ENCODE peak calls at places on chromosomes 7 and 10, in ten cellular contexts. One of them, this sample, is unnamed. For H3K4me1, the result is how much of the 10 kb centered on the place peaks cover.

GRCh38 chr7:8277394-8277982 is 15.5 kb upstream of the ICA1 start:
- DNase-seq in CD4-positive, alpha-beta memory T cell: no peak
- DNase-seq in tibial artery: no peak
- DNase-seq in pancreas: peak
- DNase-seq in right lobe of liver: no peak
- DNase-seq in CD8-positive, alpha-beta memory T cell: no peak
- DNase-seq in prostate gland: no peak
- DNase-seq in aorta: no peak
- DNase-seq in heart left ventricle: no peak
- DNase-seq in GM23248: no peak
- DNase-seq in this sample: no peak

GRCh38 chr7:146655928-146656797 is 539.6 kb downstream of the CNTNAP2 start:
- DNase-seq in CD4-positive, alpha-beta memory T cell: no peak
- DNase-seq in tibial artery: no peak
- DNase-seq in pancreas: peak
- DNase-seq in right lobe of liver: no peak
- DNase-seq in CD8-positive, alpha-beta memory T cell: no peak
- DNase-seq in prostate gland: no peak
- DNase-seq in aorta: no peak
- DNase-seq in heart left ventricle: no peak
- DNase-seq in GM23248: no peak
- DNase-seq in this sample: no peak

GRCh38 chr10:34815174-34816066 is at the start of gene PARD3:
- DNase-seq in CD4-positive, alpha-beta memory T cell: no peak
- DNase-seq in tibial artery: peak
- DNase-seq in pancreas: peak
- DNase-seq in right lobe of liver: peak
- DNase-seq in CD8-positive, alpha-beta memory T cell: no peak
- DNase-seq in prostate gland: peak
- DNase-seq in aorta: peak
- DNase-seq in heart left ventricle: peak
- DNase-seq in GM23248: peak
- DNase-seq in this sample: no peak

GRCh38 chr7:76314042-76314721 is 11.7 kb downstream of the HSPB1 start:
- DNase-seq in CD4-positive, alpha-beta memory T cell: peak
- DNase-seq in tibial artery: peak
- DNase-seq in pancreas: peak
- DNase-seq in right lobe of liver: peak
- DNase-seq in CD8-positive, alpha-beta memory T cell: peak
- DNase-seq in prostate gland: peak
- DNase-seq in aorta: peak
- DNase-seq in heart left ventricle: peak
- DNase-seq in GM23248: peak
- DNase-seq in this sample: peak

GRCh38 chr10:30386801-30387588 is 37.9 kb upstream of the MTPAP start:
- DNase-seq in CD4-positive, alpha-beta memory T cell: no peak
- DNase-seq in tibial artery: no peak
- DNase-seq in pancreas: no peak
- DNase-seq in right lobe of liver: no peak
- DNase-seq in CD8-positive, alpha-beta memory T cell: no peak
- DNase-seq in prostate gland: no peak
- DNase-seq in aorta: no peak
- DNase-seq in heart left ventricle: no peak
- DNase-seq in GM23248: peak
- DNase-seq in this sample: no peak

GRCh38 chr10:20633721-20634120 is 263.4 kb downstream of the NEBL start:
- DNase-seq in CD4-positive, alpha-beta memory T cell: no peak
- DNase-seq in tibial artery: no peak
- DNase-seq in pancreas: no peak
- DNase-seq in right lobe of liver: no peak
- DNase-seq in CD8-positive, alpha-beta memory T cell: no peak
- DNase-seq in prostate gland: no peak
- DNase-seq in aorta: no peak
- DNase-seq in heart left ventricle: no peak
- DNase-seq in GM23248: no peak
- DNase-seq in this sample: no peak

GRCh38 chr7:16817536-16817935 is 12.7 kb upstream of the AGR2 start:
- DNase-seq in CD4-positive, alpha-beta memory T cell: no peak
- DNase-seq in tibial artery: no peak
- DNase-seq in pancreas: no peak
- DNase-seq in right lobe of liver: no peak
- DNase-seq in CD8-positive, alpha-beta memory T cell: no peak
- DNase-seq in prostate gland: no peak
- DNase-seq in aorta: no peak
- DNase-seq in heart left ventricle: no peak
- DNase-seq in GM23248: peak
- DNase-seq in this sample: no peak

GRCh38 chr7:127786184-127786583 is 134.2 kb downstream of the SND1 start:
- DNase-seq in CD4-positive, alpha-beta memory T cell: no peak
- DNase-seq in tibial artery: no peak
- DNase-seq in pancreas: no peak
- DNase-seq in right lobe of liver: no peak
- DNase-seq in CD8-positive, alpha-beta memory T cell: no peak
- DNase-seq in prostate gland: no peak
- DNase-seq in aorta: no peak
- DNase-seq in heart left ventricle: no peak
- DNase-seq in GM23248: peak
- DNase-seq in this sample: no peak

GRCh38 chr10:33163941-33164824 is 170.3 kb downstream of the NRP1 start:
- DNase-seq in CD4-positive, alpha-beta memory T cell: no peak
- DNase-seq in tibial artery: no peak
- DNase-seq in pancreas: no peak
- DNase-seq in right lobe of liver: no peak
- DNase-seq in CD8-positive, alpha-beta memory T cell: no peak
- DNase-seq in prostate gland: no peak
- DNase-seq in aorta: no peak
- DNase-seq in heart left ventricle: no peak
- DNase-seq in GM23248: peak
- DNase-seq in this sample: no peak

GRCh38 chr7:70133291-70133690 is 535.0 kb downstream of the AUTS2 start:
- DNase-seq in CD4-positive, alpha-beta memory T cell: no peak
- DNase-seq in tibial artery: no peak
- DNase-seq in pancreas: no peak
- DNase-seq in right lobe of liver: no peak
- DNase-seq in CD8-positive, alpha-beta memory T cell: no peak
- DNase-seq in prostate gland: no peak
- DNase-seq in aorta: no peak
- DNase-seq in heart left ventricle: no peak
- DNase-seq in GM23248: no peak
- DNase-seq in this sample: no peak

GRCh38 chr7:130490888-130491771 is 755 bp upstream of the MEST start:
- DNase-seq in CD4-positive, alpha-beta memory T cell: peak
- DNase-seq in tibial artery: no peak
- DNase-seq in pancreas: peak
- DNase-seq in right lobe of liver: peak
- DNase-seq in CD8-positive, alpha-beta memory T cell: no peak
- DNase-seq in prostate gland: peak
- DNase-seq in aorta: peak
- DNase-seq in heart left ventricle: peak
- DNase-seq in GM23248: peak
- DNase-seq in this sample: peak

GRCh38 chr10:124105594-124105993 is 12.2 kb upstream of the CHST15 start:
- DNase-seq in CD4-positive, alpha-beta memory T cell: no peak
- DNase-seq in tibial artery: no peak
- DNase-seq in pancreas: no peak
- DNase-seq in right lobe of liver: no peak
- DNase-seq in CD8-positive, alpha-beta memory T cell: no peak
- DNase-seq in prostate gland: peak
- DNase-seq in aorta: no peak
- DNase-seq in heart left ventricle: no peak
- DNase-seq in GM23248: no peak
- DNase-seq in this sample: no peak

GRCh38 chr10:129530486-129531065 is 63.5 kb downstream of the MGMT start:
- DNase-seq in CD4-positive, alpha-beta memory T cell: no peak
- DNase-seq in tibial artery: no peak
- DNase-seq in pancreas: no peak
- DNase-seq in right lobe of liver: no peak
- DNase-seq in CD8-positive, alpha-beta memory T cell: no peak
- DNase-seq in prostate gland: no peak
- DNase-seq in aorta: no peak
- DNase-seq in heart left ventricle: no peak
- DNase-seq in GM23248: no peak
- DNase-seq in this sample: no peak

GRCh38 chr10:95474228-95475002 is 86.8 kb downstream of the SORBS1 start:
- DNase-seq in CD4-positive, alpha-beta memory T cell: no peak
- DNase-seq in tibial artery: no peak
- DNase-seq in pancreas: no peak
- DNase-seq in right lobe of liver: no peak
- DNase-seq in CD8-positive, alpha-beta memory T cell: no peak
- DNase-seq in prostate gland: peak
- DNase-seq in aorta: no peak
- DNase-seq in heart left ventricle: peak
- DNase-seq in GM23248: peak
- DNase-seq in this sample: no peak

GRCh38 chr10:97333601-97334369 is 744 bp downstream of the FRAT2 start:
- DNase-seq in CD4-positive, alpha-beta memory T cell: peak
- DNase-seq in tibial artery: peak
- DNase-seq in pancreas: peak
- DNase-seq in right lobe of liver: peak
- DNase-seq in CD8-positive, alpha-beta memory T cell: no peak
- DNase-seq in prostate gland: no peak
- DNase-seq in aorta: peak
- DNase-seq in heart left ventricle: peak
- DNase-seq in GM23248: peak
- DNase-seq in this sample: no peak

GRCh38 chr10:52879181-52879607 is 106.6 kb upstream of the MBL2 start:
- DNase-seq in CD4-positive, alpha-beta memory T cell: no peak
- DNase-seq in tibial artery: no peak
- DNase-seq in pancreas: no peak
- DNase-seq in right lobe of liver: no peak
- DNase-seq in CD8-positive, alpha-beta memory T cell: no peak
- DNase-seq in prostate gland: no peak
- DNase-seq in aorta: no peak
- DNase-seq in heart left ventricle: no peak
- DNase-seq in GM23248: peak
- DNase-seq in this sample: no peak

GRCh38 chr10:117541909-117542705 is 439 bp upstream of the EMX2 start:
- DNase-seq in CD4-positive, alpha-beta memory T cell: no peak
- DNase-seq in tibial artery: peak
- DNase-seq in pancreas: no peak
- DNase-seq in right lobe of liver: no peak
- DNase-seq in CD8-positive, alpha-beta memory T cell: no peak
- DNase-seq in prostate gland: no peak
- DNase-seq in aorta: peak
- DNase-seq in heart left ventricle: no peak
- DNase-seq in GM23248: peak
- DNase-seq in this sample: no peak

GRCh38 chr10:86522385-86522855 is 828 bp upstream of the WAPL start:
- DNase-seq in CD4-positive, alpha-beta memory T cell: no peak
- DNase-seq in tibial artery: no peak
- DNase-seq in pancreas: no peak
- DNase-seq in right lobe of liver: no peak
- DNase-seq in CD8-positive, alpha-beta memory T cell: no peak
- DNase-seq in prostate gland: no peak
- DNase-seq in aorta: no peak
- DNase-seq in heart left ventricle: no peak
- DNase-seq in GM23248: peak
- DNase-seq in this sample: no peak

GRCh38 chr10:86523348-86523747 is 1.8 kb upstream of the WAPL start:
- DNase-seq in CD4-positive, alpha-beta memory T cell: no peak
- DNase-seq in tibial artery: no peak
- DNase-seq in pancreas: no peak
- DNase-seq in right lobe of liver: no peak
- DNase-seq in CD8-positive, alpha-beta memory T cell: no peak
- DNase-seq in prostate gland: no peak
- DNase-seq in aorta: no peak
- DNase-seq in heart left ventricle: no peak
- DNase-seq in GM23248: peak
- DNase-seq in this sample: no peak

GRCh38 chr10:86520871-86521619 is 547 bp downstream of the WAPL start:
- DNase-seq in CD4-positive, alpha-beta memory T cell: peak
- DNase-seq in tibial artery: peak
- DNase-seq in pancreas: peak
- DNase-seq in right lobe of liver: peak
- DNase-seq in CD8-positive, alpha-beta memory T cell: peak
- DNase-seq in prostate gland: peak
- DNase-seq in aorta: peak
- DNase-seq in heart left ventricle: peak
- DNase-seq in GM23248: peak
- DNase-seq in this sample: peak

GRCh38 chr10:86521620-86522384 is at the start of gene WAPL:
- DNase-seq in CD4-positive, alpha-beta memory T cell: peak
- DNase-seq in tibial artery: peak
- DNase-seq in pancreas: peak
- DNase-seq in right lobe of liver: peak
- DNase-seq in CD8-positive, alpha-beta memory T cell: peak
- DNase-seq in prostate gland: peak
- DNase-seq in aorta: peak
- DNase-seq in heart left ventricle: peak
- DNase-seq in GM23248: peak
- DNase-seq in this sample: peak

GRCh38 chr10:86518781-86519180 is 2.8 kb downstream of the WAPL start:
- DNase-seq in CD4-positive, alpha-beta memory T cell: no peak
- DNase-seq in tibial artery: no peak
- DNase-seq in pancreas: no peak
- DNase-seq in right lobe of liver: no peak
- DNase-seq in CD8-positive, alpha-beta memory T cell: no peak
- DNase-seq in prostate gland: no peak
- DNase-seq in aorta: no peak
- DNase-seq in heart left ventricle: no peak
- DNase-seq in GM23248: peak
- DNase-seq in this sample: no peak
- H3K4me1 ChIP-seq in CD4-positive, alpha-beta memory T cell: half or more
- H3K4me1 ChIP-seq in tibial artery: half or more
- H3K4me1 ChIP-seq in pancreas: under half
- H3K4me1 ChIP-seq in right lobe of liver: under half
- H3K4me1 ChIP-seq in CD8-positive, alpha-beta memory T cell: half or more
- H3K4me1 ChIP-seq in prostate gland: under half
- H3K4me1 ChIP-seq in aorta: under half
- H3K4me1 ChIP-seq in heart left ventricle: half or more
- H3K4me1 ChIP-seq in GM23248: under half
- H3K4me1 ChIP-seq in this sample: half or more

GRCh38 chr10:131961777-131962450 is 19.8 kb downstream of the BNIP3 start:
- DNase-seq in CD4-positive, alpha-beta memory T cell: no peak
- DNase-seq in tibial artery: no peak
- DNase-seq in pancreas: no peak
- DNase-seq in right lobe of liver: no peak
- DNase-seq in CD8-positive, alpha-beta memory T cell: no peak
- DNase-seq in prostate gland: no peak
- DNase-seq in aorta: no peak
- DNase-seq in heart left ventricle: no peak
- DNase-seq in GM23248: peak
- DNase-seq in this sample: no peak
- H3K4me1 ChIP-seq in CD4-positive, alpha-beta memory T cell: under half
- H3K4me1 ChIP-seq in tibial artery: under half
- H3K4me1 ChIP-seq in pancreas: under half
- H3K4me1 ChIP-seq in right lobe of liver: under half
- H3K4me1 ChIP-seq in CD8-positive, alpha-beta memory T cell: under half
- H3K4me1 ChIP-seq in prostate gland: under half
- H3K4me1 ChIP-seq in aorta: under half
- H3K4me1 ChIP-seq in heart left ventricle: under half
- H3K4me1 ChIP-seq in GM23248: under half
- H3K4me1 ChIP-seq in this sample: under half

GRCh38 chr10:79158004-79158340 is 89.2 kb downstream of the ZMIZ1 start:
- DNase-seq in CD4-positive, alpha-beta memory T cell: no peak
- DNase-seq in tibial artery: no peak
- DNase-seq in pancreas: no peak
- DNase-seq in right lobe of liver: no peak
- DNase-seq in CD8-positive, alpha-beta memory T cell: no peak
- DNase-seq in prostate gland: no peak
- DNase-seq in aorta: no peak
- DNase-seq in heart left ventricle: no peak
- DNase-seq in GM23248: no peak
- DNase-seq in this sample: no peak
- H3K4me1 ChIP-seq in CD4-positive, alpha-beta memory T cell: under half
- H3K4me1 ChIP-seq in tibial artery: half or more
- H3K4me1 ChIP-seq in pancreas: under half
- H3K4me1 ChIP-seq in right lobe of liver: half or more
- H3K4me1 ChIP-seq in CD8-positive, alpha-beta memory T cell: under half
- H3K4me1 ChIP-seq in prostate gland: under half
- H3K4me1 ChIP-seq in aorta: under half
- H3K4me1 ChIP-seq in heart left ventricle: half or more
- H3K4me1 ChIP-seq in GM23248: half or more
- H3K4me1 ChIP-seq in this sample: under half

GRCh38 chr7:137975223-137975622 is 26.7 kb downstream of the CREB3L2 start:
- DNase-seq in CD4-positive, alpha-beta memory T cell: no peak
- DNase-seq in tibial artery: peak
- DNase-seq in pancreas: no peak
- DNase-seq in right lobe of liver: no peak
- DNase-seq in CD8-positive, alpha-beta memory T cell: no peak
- DNase-seq in prostate gland: no peak
- DNase-seq in aorta: peak
- DNase-seq in heart left ventricle: peak
- DNase-seq in GM23248: peak
- DNase-seq in this sample: no peak
- H3K4me1 ChIP-seq in CD4-positive, alpha-beta memory T cell: under half
- H3K4me1 ChIP-seq in tibial artery: half or more
- H3K4me1 ChIP-seq in pancreas: under half
- H3K4me1 ChIP-seq in right lobe of liver: under half
- H3K4me1 ChIP-seq in CD8-positive, alpha-beta memory T cell: under half
- H3K4me1 ChIP-seq in prostate gland: under half
- H3K4me1 ChIP-seq in aorta: under half
- H3K4me1 ChIP-seq in heart left ventricle: half or more
- H3K4me1 ChIP-seq in GM23248: half or more
- H3K4me1 ChIP-seq in this sample: under half